ENCODE peak calls at places on chromosomes 13 and 19, in six cellular contexts. L, E, S, R, I and U are unnamed samples.

GRCh38 chr19:34482380-34483250 is 1.1 kb downstream of the WTIP start:
- ATAC-seq in R (peak; percentile 33), E (peak; percentile 25), S (no peak), L (no peak), I (no peak), U (peak; percentile 10)

GRCh38 chr13:49185264-49185663 is 34.9 kb upstream of the MLNR start:
- ATAC-seq in E (no peak), S (no peak), R (no peak), I (peak; percentile 34), L (no peak), U (no peak)

GRCh38 chr13:25943666-25944065 is 108.2 kb downstream of the SHISA2 start:
- ATAC-seq in S (no peak), R (no peak), L (no peak), I (no peak), E (no peak), U (no peak)

GRCh38 chr13:73820688-73821087 is 313.5 kb downstream of the KLF12 start:
- ATAC-seq in L (no peak), I (peak; percentile 41), E (no peak), R (no peak), S (no peak), U (no peak)

GRCh38 chr13:80654638-80655249 is 313.8 kb upstream of the SPRY2 start:
- ATAC-seq in L (peak; percentile 68), I (no peak), R (no peak), S (no peak), E (no peak), U (no peak)

GRCh38 chr13:47672245-47672975 is 328.7 kb downstream of the SUCLA2 start:
- ATAC-seq in S (no peak), I (no peak), E (no peak), R (no peak), L (no peak), U (no peak)

GRCh38 chr13:32009362-32009761 is 22.2 kb upstream of the FRY start:
- ATAC-seq in S (no peak), E (no peak), I (no peak), L (no peak), R (peak; percentile 90), U (no peak)

GRCh38 chr13:74573654-74574053 is 439.4 kb upstream of the KLF12 start:
- ATAC-seq in S (no peak), R (peak; percentile 54), I (peak; percentile 54), E (no peak), L (peak; percentile 75), U (no peak)

GRCh38 chr13:100212904-100213538 is 124.1 kb downstream of the PCCA start:
- ATAC-seq in R (no peak), I (no peak), E (no peak), S (no peak), L (no peak), U (no peak)

GRCh38 chr13:21014666-21015170 is 46.7 kb downstream of the LATS2 start:
- ATAC-seq in I (no peak), L (no peak), R (peak; percentile 87), S (peak; percentile 48), E (peak; percentile 46), U (peak; percentile 46)

GRCh38 chr19:6527893-6528543 is 2.8 kb upstream of the TNFSF9 start:
- ATAC-seq in S (no peak), R (no peak), E (no peak), I (peak; percentile 71), L (no peak), U (no peak)

GRCh38 chr13:48975926-48976676 is 389 bp downstream of the FNDC3A start:
- ATAC-seq in E (peak; percentile 89), L (peak; percentile 89), I (peak; percentile 82), S (peak; percentile 97), R (peak; percentile 91), U (peak; percentile 92)

GRCh38 chr19:49474545-49474930 is 523 bp downstream of the FLT3LG start:
- ATAC-seq in S (no peak), L (no peak), E (no peak), I (peak; percentile 1), R (no peak), U (no peak)

GRCh38 chr13:28582225-28582891 is 76.6 kb upstream of the POMP start:
- ATAC-seq in R (peak; percentile 56), E (no peak), L (peak; percentile 71), I (peak; percentile 51), S (no peak), U (no peak)

GRCh38 chr19:11155373-11156120 is at the start of gene SPC24:
- ATAC-seq in R (peak; percentile 97), E (peak; percentile 96), I (peak; percentile 99), L (peak; percentile 98), S (peak; percentile 98), U (peak; percentile 87)
- TF ChIP-seq EP300 in R (no peak), E (no peak), I (no peak), L (peak; percentile 2), S (no peak), U (no peak)

DNA sequence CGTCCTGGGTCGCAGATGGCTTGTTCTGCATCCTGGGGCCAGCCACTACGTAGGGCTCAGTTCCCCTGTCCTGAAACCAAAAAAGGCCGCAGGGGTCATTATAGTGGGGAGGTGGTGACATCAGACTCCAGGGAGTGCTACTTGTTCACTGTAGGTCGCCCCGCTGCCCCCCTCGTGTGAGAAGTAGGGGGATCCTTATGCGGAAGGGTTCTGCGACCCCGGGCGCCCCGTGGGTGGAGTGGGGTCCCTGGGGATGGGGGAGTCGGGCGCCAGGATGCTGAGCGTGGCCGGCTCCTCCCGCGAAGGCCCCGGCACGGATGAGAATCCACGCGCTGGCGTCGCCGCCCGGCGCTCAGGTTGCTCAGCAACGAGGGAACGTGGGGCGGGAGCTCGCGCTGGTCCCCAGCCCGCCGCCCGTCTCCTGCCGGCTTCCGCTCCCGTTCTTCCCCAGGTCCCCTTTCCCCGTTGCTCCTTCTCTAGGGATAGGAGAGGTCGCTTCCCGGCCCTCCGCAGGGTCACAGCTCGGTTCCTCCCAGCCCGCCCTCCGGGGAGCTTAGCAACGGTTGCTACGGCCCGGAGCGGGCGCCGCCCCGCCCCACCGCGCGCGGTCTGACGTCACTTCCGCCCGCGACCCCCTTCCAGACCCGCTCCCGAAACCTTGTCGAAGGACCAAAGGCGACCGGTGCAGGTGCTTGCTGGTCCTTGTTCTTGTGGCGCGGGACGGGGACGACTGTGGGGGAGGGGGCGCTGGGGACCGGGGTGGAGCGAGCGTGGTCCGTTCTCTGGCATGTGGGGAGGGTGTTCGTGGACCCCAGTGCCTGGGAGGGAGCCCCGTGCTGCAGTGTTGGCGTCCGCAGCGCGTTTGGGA is at the start of gene NAT14:
- ATAC-seq in E (peak; percentile 33), I (peak; percentile 85), S (no peak), L (peak; percentile 83), R (peak; percentile 33), U (peak; percentile 37)
- TF ChIP-seq EP300 in E (no peak), I (no peak), S (no peak), L (no peak), R (no peak), U (no peak)

DNA sequence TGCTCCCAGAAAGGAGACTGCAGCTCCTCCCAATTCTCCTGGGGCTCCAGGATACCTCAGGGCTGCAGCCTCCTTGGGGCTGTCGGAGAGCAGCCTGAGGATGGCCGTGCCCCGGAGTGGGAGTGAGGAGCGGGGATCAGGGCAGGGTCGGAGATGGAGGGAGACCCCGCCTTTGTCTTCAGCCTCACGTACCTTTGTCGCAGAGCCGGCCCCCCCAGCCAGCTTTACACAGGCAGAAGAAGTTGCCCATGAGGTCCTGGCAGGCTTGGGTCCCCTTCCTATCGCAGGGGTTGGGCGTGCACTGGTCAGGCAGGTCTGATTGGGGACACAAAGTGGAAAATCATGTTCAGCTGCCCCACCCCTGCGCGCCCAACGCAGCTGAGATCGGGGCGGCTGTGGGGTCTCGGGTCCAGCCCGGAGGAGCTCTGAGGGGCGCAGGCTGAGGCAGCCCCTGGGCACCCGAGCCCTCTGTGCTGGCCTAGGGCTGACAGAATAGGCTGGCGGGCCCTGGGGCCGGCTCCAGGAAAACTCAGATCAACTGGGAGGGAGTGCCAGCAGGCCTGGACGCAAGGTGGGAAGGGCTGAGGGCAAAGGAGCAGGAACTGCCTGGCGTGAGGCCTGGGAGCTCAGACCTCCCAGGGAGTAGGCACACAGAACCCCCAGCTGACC is 24.2 kb downstream of the GAS6 start:
- ATAC-seq in S (no peak), L (no peak), E (no peak), I (no peak), R (no peak), U (no peak)
- TF ChIP-seq EP300 in S (no peak), L (no peak), E (no peak), I (no peak), R (no peak), U (no peak)

DNA sequence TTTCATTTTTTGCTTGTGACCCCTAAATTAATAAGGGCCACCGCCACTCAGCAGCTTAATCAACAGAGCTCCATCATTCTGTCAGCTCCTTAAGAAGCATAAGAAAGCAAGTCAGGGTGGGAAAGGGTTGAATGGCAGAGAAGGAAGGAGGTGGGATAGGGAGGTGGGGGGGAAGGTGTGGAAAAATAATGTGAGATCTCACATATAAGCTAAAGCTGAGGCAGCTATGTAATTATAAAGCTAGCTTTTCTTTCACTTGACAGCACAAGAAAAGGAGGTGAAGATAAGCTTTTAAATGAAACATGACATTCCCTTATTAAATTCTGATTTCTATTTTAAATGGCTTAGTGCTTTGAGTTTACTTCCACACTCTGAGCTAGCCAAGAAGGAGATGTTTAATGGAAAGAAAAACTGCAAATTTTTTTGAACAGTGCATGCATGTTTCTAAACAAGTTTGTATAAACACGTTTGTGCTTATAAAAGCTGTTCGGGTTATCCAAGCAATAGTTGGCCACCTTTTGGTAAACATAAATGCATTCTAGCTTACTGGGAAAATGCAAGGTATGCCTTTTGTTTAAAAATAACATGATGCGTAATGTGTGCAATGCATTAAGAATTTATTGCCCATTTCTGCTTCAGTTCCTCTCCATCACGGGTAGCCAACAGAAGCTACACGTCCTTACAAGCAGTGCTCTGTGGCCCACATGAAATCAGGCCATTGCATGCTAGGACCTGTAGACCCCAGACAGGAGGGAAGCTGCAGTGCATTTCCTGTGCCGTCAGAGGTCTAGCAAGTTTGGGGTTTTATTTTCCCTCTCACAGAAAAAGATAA is 96.2 kb downstream of the LHFPL6 start:
- ATAC-seq in S (no peak), L (no peak), I (no peak), E (no peak), R (no peak), U (no peak)
- TF ChIP-seq EP300 in S (no peak), L (no peak), I (no peak), E (no peak), R (no peak), U (no peak)

GRCh38 chr13:102344410-102344809 is 57.4 kb downstream of the FGF14 start:
- ATAC-seq in S (no peak), R (no peak), L (no peak), I (no peak), E (no peak), U (no peak)
- TF ChIP-seq EP300 in S (no peak), R (no peak), L (no peak), I (no peak), E (no peak), U (no peak)

DNA sequence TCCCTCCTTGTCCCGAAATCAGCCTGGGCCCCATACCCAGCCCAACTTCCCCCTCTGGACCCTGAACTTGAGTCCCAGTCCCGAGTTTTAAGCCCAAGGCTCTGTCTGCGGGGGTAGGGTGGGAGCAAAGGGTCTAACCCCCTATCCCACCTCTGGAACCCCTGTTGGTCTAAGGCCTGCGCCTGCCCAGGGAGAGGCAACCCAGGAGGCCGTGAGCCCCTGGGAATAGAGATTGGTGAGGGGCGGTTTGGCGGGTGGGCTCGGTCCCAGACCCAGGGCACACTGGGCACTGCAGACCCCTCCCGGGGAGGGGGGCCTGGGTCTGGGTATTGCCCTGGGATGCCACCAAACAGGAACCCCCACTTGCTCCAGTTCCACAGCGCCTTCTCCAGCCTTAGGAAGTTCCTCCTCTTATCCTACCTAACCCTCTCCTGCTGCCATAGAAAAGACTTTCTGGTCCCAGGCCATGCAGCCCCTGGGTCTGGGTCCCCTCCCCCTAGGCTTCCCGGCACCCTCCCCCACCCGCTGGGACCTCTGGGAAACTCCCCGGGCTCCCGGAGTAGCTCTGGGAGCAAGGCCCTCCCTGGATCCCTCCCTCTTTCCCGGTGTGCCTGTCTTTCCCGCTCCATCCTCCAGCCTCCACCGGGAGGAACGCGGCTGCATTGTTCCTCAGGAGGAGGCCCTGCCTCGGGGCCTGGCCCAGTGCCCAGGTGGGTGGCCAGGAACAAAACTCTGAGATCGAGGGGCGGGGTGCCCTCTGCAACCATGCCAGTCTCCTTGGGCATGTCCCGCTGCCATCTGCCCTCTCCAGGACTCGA is 33.6 kb upstream of the NANOS3 start:
- ATAC-seq in E (peak; percentile 9), I (no peak), R (no peak), S (no peak), L (no peak), U (no peak)
- TF ChIP-seq EP300 in E (no peak), I (no peak), R (no peak), S (no peak), L (no peak), U (no peak)